ENCODE peak calls at places on chromosomes 4 and X, in seven cellular contexts. One of them, this sample, is unnamed.

GRCh38 chr4:63218837-63219236 is 1190.4 kb downstream of the TECRL start:
- DNase-seq in C1 segment of cervical spinal cord: no peak
- DNase-seq in COR-L47: no peak
- DNase-seq in GM23248: no peak
- DNase-seq in AG09309: no peak
- DNase-seq in hypothalamus: no peak
- DNase-seq in NCI-H2081: no peak
- DNase-seq in this sample: no peak

GRCh38 chrX:84219551-84219950 is 31.6 kb upstream of the RPS6KA6 start:
- DNase-seq in C1 segment of cervical spinal cord: no peak
- DNase-seq in GM23248: peak; percentile 33
- DNase-seq in COR-L47: peak; percentile 8
- DNase-seq in NCI-H2081: peak; percentile 9
- DNase-seq in AG09309: no peak
- DNase-seq in hypothalamus: no peak
- DNase-seq in this sample: peak; percentile 7

GRCh38 chrX:79290596-79290995 is 76.5 kb downstream of the ITM2A start:
- DNase-seq in C1 segment of cervical spinal cord: no peak
- DNase-seq in NCI-H2081: no peak
- DNase-seq in AG09309: no peak
- DNase-seq in GM23248: no peak
- DNase-seq in hypothalamus: no peak
- DNase-seq in COR-L47: no peak
- DNase-seq in this sample: no peak

GRCh38 chr4:155734065-155734464 is 24.8 kb upstream of the GUCY1B1 start:
- DNase-seq in hypothalamus: no peak
- DNase-seq in C1 segment of cervical spinal cord: no peak
- DNase-seq in COR-L47: no peak
- DNase-seq in GM23248: peak; percentile 12
- DNase-seq in NCI-H2081: no peak
- DNase-seq in AG09309: no peak
- DNase-seq in this sample: no peak

GRCh38 chr4:71614626-71615025 is 169.3 kb downstream of the GC start:
- DNase-seq in hypothalamus: no peak
- DNase-seq in NCI-H2081: no peak
- DNase-seq in COR-L47: no peak
- DNase-seq in AG09309: no peak
- DNase-seq in C1 segment of cervical spinal cord: no peak
- DNase-seq in GM23248: no peak
- DNase-seq in this sample: no peak

GRCh38 chrX:30309139-30309571 is at the start of gene NR0B1:
- DNase-seq in GM23248: peak; percentile 31
- DNase-seq in COR-L47: no peak
- DNase-seq in AG09309: no peak
- DNase-seq in C1 segment of cervical spinal cord: no peak
- DNase-seq in hypothalamus: no peak
- DNase-seq in NCI-H2081: peak; percentile 35
- DNase-seq in this sample: no peak

GRCh38 chr4:40887690-40888089 is 137.9 kb downstream of the NSUN7 start:
- DNase-seq in COR-L47: no peak
- DNase-seq in C1 segment of cervical spinal cord: no peak
- DNase-seq in AG09309: peak; percentile 88
- DNase-seq in NCI-H2081: no peak
- DNase-seq in hypothalamus: peak; percentile 7
- DNase-seq in GM23248: peak; percentile 91
- DNase-seq in this sample: no peak

GRCh38 chr4:69718376-69719293 is 41.8 kb downstream of the SULT1B1 start:
- DNase-seq in hypothalamus: no peak
- DNase-seq in GM23248: peak; percentile 34
- DNase-seq in C1 segment of cervical spinal cord: no peak
- DNase-seq in NCI-H2081: no peak
- DNase-seq in COR-L47: no peak
- DNase-seq in AG09309: no peak
- DNase-seq in this sample: no peak

GRCh38 chr4:139476363-139476762 is 22.4 kb downstream of the RAB33B start:
- DNase-seq in C1 segment of cervical spinal cord: no peak
- DNase-seq in NCI-H2081: no peak
- DNase-seq in COR-L47: no peak
- DNase-seq in GM23248: no peak
- DNase-seq in AG09309: no peak
- DNase-seq in hypothalamus: no peak
- DNase-seq in this sample: no peak

GRCh38 chr4:53622739-53623151 is 31.5 kb upstream of the LNX1 start:
- DNase-seq in hypothalamus: no peak
- DNase-seq in COR-L47: no peak
- DNase-seq in GM23248: peak; percentile 89
- DNase-seq in AG09309: peak; percentile 90
- DNase-seq in NCI-H2081: no peak
- DNase-seq in C1 segment of cervical spinal cord: no peak
- DNase-seq in this sample: no peak

GRCh38 chr4:151667025-151667424 is 93.8 kb downstream of the GATB start:
- DNase-seq in NCI-H2081: no peak
- DNase-seq in hypothalamus: no peak
- DNase-seq in C1 segment of cervical spinal cord: no peak
- DNase-seq in GM23248: peak; percentile 66
- DNase-seq in COR-L47: no peak
- DNase-seq in AG09309: no peak
- DNase-seq in this sample: no peak

GRCh38 chr4:100009490-100009889 is 59.4 kb upstream of the H2AZ1 start:
- DNase-seq in COR-L47: no peak
- DNase-seq in AG09309: no peak
- DNase-seq in C1 segment of cervical spinal cord: no peak
- DNase-seq in NCI-H2081: no peak
- DNase-seq in GM23248: no peak
- DNase-seq in hypothalamus: no peak
- DNase-seq in this sample: no peak

GRCh38 chrX:136310411-136310810 is 9.6 kb downstream of the ADGRG4 start:
- DNase-seq in COR-L47: no peak
- DNase-seq in hypothalamus: no peak
- DNase-seq in GM23248: peak; percentile 51
- DNase-seq in NCI-H2081: no peak
- DNase-seq in C1 segment of cervical spinal cord: no peak
- DNase-seq in AG09309: no peak
- DNase-seq in this sample: no peak

GRCh38 chrX:34903316-34903715 is 39.3 kb upstream of the FAM47B start:
- DNase-seq in GM23248: peak; percentile 56
- DNase-seq in hypothalamus: no peak
- DNase-seq in COR-L47: no peak
- DNase-seq in NCI-H2081: no peak
- DNase-seq in C1 segment of cervical spinal cord: no peak
- DNase-seq in AG09309: no peak
- DNase-seq in this sample: no peak

GRCh38 chrX:8960809-8961413 is 73.0 kb downstream of the FAM9B start:
- DNase-seq in NCI-H2081: no peak
- DNase-seq in COR-L47: no peak
- DNase-seq in hypothalamus: no peak
- DNase-seq in AG09309: no peak
- DNase-seq in C1 segment of cervical spinal cord: no peak
- DNase-seq in GM23248: peak; percentile 10
- DNase-seq in this sample: no peak

GRCh38 chrX:49876750-49877149 is 2.5 kb upstream of the USP27X start:
- DNase-seq in C1 segment of cervical spinal cord: no peak
- DNase-seq in AG09309: no peak
- DNase-seq in GM23248: peak; percentile 42
- DNase-seq in NCI-H2081: peak; percentile 10
- DNase-seq in hypothalamus: no peak
- DNase-seq in COR-L47: peak; percentile 11
- DNase-seq in this sample: peak; percentile 38

GRCh38 chr4:25767877-25768475 is 94.8 kb downstream of the SEL1L3 start:
- DNase-seq in COR-L47: peak; percentile 54
- DNase-seq in AG09309: peak; percentile 37
- DNase-seq in NCI-H2081: peak; percentile 75
- DNase-seq in C1 segment of cervical spinal cord: peak; percentile 2
- DNase-seq in hypothalamus: peak; percentile 61
- DNase-seq in GM23248: peak; percentile 82
- DNase-seq in this sample: peak; percentile 38

GRCh38 chrX:25534096-25534495 is 518.3 kb upstream of the ARX start:
- DNase-seq in GM23248: no peak
- DNase-seq in hypothalamus: no peak
- DNase-seq in AG09309: no peak
- DNase-seq in COR-L47: no peak
- DNase-seq in C1 segment of cervical spinal cord: no peak
- DNase-seq in NCI-H2081: no peak
- DNase-seq in this sample: no peak

GRCh38 chr4:793941-794621 is 31.8 kb downstream of the CPLX1 start:
- DNase-seq in C1 segment of cervical spinal cord: no peak
- DNase-seq in COR-L47: no peak
- DNase-seq in AG09309: no peak
- DNase-seq in NCI-H2081: peak; percentile 66
- DNase-seq in hypothalamus: no peak
- DNase-seq in GM23248: no peak
- DNase-seq in this sample: no peak

This sample was measured in NCI-H1436.